ENCODE peak calls at places on chromosomes 4 and X, in five cellular contexts. One of them, this sample, is unnamed.

GRCh38 chr4:19158451-19158850 is 1093.3 kb upstream of the SLIT2 start:
- DNase-seq in suprapubic skin: no peak
- DNase-seq in A549: no peak
- DNase-seq in HT-29: no peak
- DNase-seq in C1 segment of cervical spinal cord: no peak
- DNase-seq in this sample: no peak

GRCh38 chr4:3816256-3816825 is 50.2 kb downstream of the ADRA2C start:
- DNase-seq in suprapubic skin: no peak
- DNase-seq in A549: no peak
- DNase-seq in HT-29: no peak
- DNase-seq in C1 segment of cervical spinal cord: no peak
- DNase-seq in this sample: no peak

GRCh38 chr4:123976285-123976684 is 579.7 kb downstream of the SPRY1 start:
- DNase-seq in suprapubic skin: no peak
- DNase-seq in A549: no peak
- DNase-seq in HT-29: no peak
- DNase-seq in C1 segment of cervical spinal cord: no peak
- DNase-seq in this sample: no peak

GRCh38 chrX:1537031-1537715 is at the start of gene P2RY8:
- DNase-seq in suprapubic skin: peak
- DNase-seq in A549: peak
- DNase-seq in HT-29: peak
- DNase-seq in C1 segment of cervical spinal cord: no peak
- DNase-seq in this sample: no peak

GRCh38 chr4:126445596-126445995 is 1130.8 kb downstream of the FAT4 start:
- DNase-seq in suprapubic skin: no peak
- DNase-seq in A549: no peak
- DNase-seq in HT-29: no peak
- DNase-seq in C1 segment of cervical spinal cord: no peak
- DNase-seq in this sample: no peak

GRCh38 chrX:34559325-34559724 is 97.8 kb downstream of the TMEM47 start:
- DNase-seq in suprapubic skin: no peak
- DNase-seq in A549: peak
- DNase-seq in HT-29: no peak
- DNase-seq in C1 segment of cervical spinal cord: no peak
- DNase-seq in this sample: no peak

GRCh38 chr4:19178835-19179234 is 1072.9 kb upstream of the SLIT2 start:
- DNase-seq in suprapubic skin: no peak
- DNase-seq in A549: no peak
- DNase-seq in HT-29: no peak
- DNase-seq in C1 segment of cervical spinal cord: no peak
- DNase-seq in this sample: no peak

GRCh38 chr4:81504685-81505598 is 33.2 kb upstream of the RASGEF1B start:
- DNase-seq in suprapubic skin: peak
- DNase-seq in A549: no peak
- DNase-seq in HT-29: no peak
- DNase-seq in C1 segment of cervical spinal cord: no peak
- DNase-seq in this sample: no peak

GRCh38 chr4:56656346-56656643 is 24.8 kb downstream of the HOPX start:
- DNase-seq in suprapubic skin: no peak
- DNase-seq in A549: no peak
- DNase-seq in HT-29: no peak
- DNase-seq in C1 segment of cervical spinal cord: no peak
- DNase-seq in this sample: peak

GRCh38 chrX:39445336-39445735 is 644.1 kb downstream of the MID1IP1 start:
- DNase-seq in suprapubic skin: no peak
- DNase-seq in A549: peak
- DNase-seq in HT-29: peak
- DNase-seq in C1 segment of cervical spinal cord: no peak
- DNase-seq in this sample: no peak

GRCh38 chr4:65698631-65699030 is 28.3 kb upstream of the EPHA5 start:
- DNase-seq in suprapubic skin: no peak
- DNase-seq in A549: no peak
- DNase-seq in HT-29: no peak
- DNase-seq in C1 segment of cervical spinal cord: no peak
- DNase-seq in this sample: no peak

GRCh38 chrX:39827959-39828358 is 269.8 kb downstream of the BCOR start:
- DNase-seq in suprapubic skin: no peak
- DNase-seq in A549: no peak
- DNase-seq in HT-29: no peak
- DNase-seq in C1 segment of cervical spinal cord: no peak
- DNase-seq in this sample: no peak

GRCh38 chrX:97529801-97530200 is 646.1 kb downstream of the RPA4 start:
- DNase-seq in suprapubic skin: no peak
- DNase-seq in A549: no peak
- DNase-seq in HT-29: no peak
- DNase-seq in C1 segment of cervical spinal cord: no peak
- DNase-seq in this sample: no peak

GRCh38 chrX:43005561-43005960 is 227.6 kb upstream of the PPP1R2C start:
- DNase-seq in suprapubic skin: no peak
- DNase-seq in A549: no peak
- DNase-seq in HT-29: no peak
- DNase-seq in C1 segment of cervical spinal cord: no peak
- DNase-seq in this sample: no peak

GRCh38 chr4:71595576-71596108 is 188.2 kb downstream of the GC start:
- DNase-seq in suprapubic skin: no peak
- DNase-seq in A549: no peak
- DNase-seq in HT-29: no peak
- DNase-seq in C1 segment of cervical spinal cord: no peak
- DNase-seq in this sample: no peak

GRCh38 chrX:24482823-24483410 is 17.8 kb downstream of the PDK3 start:
- DNase-seq in suprapubic skin: no peak
- DNase-seq in A549: no peak
- DNase-seq in HT-29: no peak
- DNase-seq in C1 segment of cervical spinal cord: no peak
- DNase-seq in this sample: no peak

GRCh38 chrX:68286076-68286475 is 147.2 kb downstream of the OPHN1 start:
- DNase-seq in suprapubic skin: no peak
- DNase-seq in A549: no peak
- DNase-seq in HT-29: no peak
- DNase-seq in C1 segment of cervical spinal cord: no peak
- DNase-seq in this sample: no peak

GRCh38 chr4:57254727-57255126 is 144.5 kb upstream of the IGFBP7 start:
- DNase-seq in suprapubic skin: no peak
- DNase-seq in A549: no peak
- DNase-seq in HT-29: no peak
- DNase-seq in C1 segment of cervical spinal cord: no peak
- DNase-seq in this sample: no peak

GRCh38 chr4:115323106-115323684 is 209.8 kb upstream of the NDST4 start:
- DNase-seq in suprapubic skin: no peak
- DNase-seq in A549: no peak
- DNase-seq in HT-29: no peak
- DNase-seq in C1 segment of cervical spinal cord: no peak
- DNase-seq in this sample: no peak

GRCh38 chr4:73599182-73599581 is 21.1 kb downstream of the RASSF6 start:
- DNase-seq in suprapubic skin: no peak
- DNase-seq in A549: peak
- DNase-seq in HT-29: peak
- DNase-seq in C1 segment of cervical spinal cord: no peak
- DNase-seq in this sample: no peak

GRCh38 chr4:15893967-15894366 is 44.6 kb downstream of the FGFBP1 start:
- DNase-seq in suprapubic skin: no peak
- DNase-seq in A549: peak
- DNase-seq in HT-29: peak
- DNase-seq in C1 segment of cervical spinal cord: no peak
- DNase-seq in this sample: no peak

GRCh38 chr4:82493721-82494425 is 63.5 kb downstream of the ENOPH1 start:
- DNase-seq in suprapubic skin: no peak
- DNase-seq in A549: no peak
- DNase-seq in HT-29: no peak
- DNase-seq in C1 segment of cervical spinal cord: no peak
- DNase-seq in this sample: no peak

GRCh38 chr4:85544751-85545150 is 69.8 kb downstream of the ARHGAP24 start:
- DNase-seq in suprapubic skin: no peak
- DNase-seq in A549: no peak
- DNase-seq in HT-29: no peak
- DNase-seq in C1 segment of cervical spinal cord: no peak
- DNase-seq in this sample: no peak

GRCh38 chr4:114264877-114265291 is 285.4 kb upstream of the ARSJ start:
- DNase-seq in suprapubic skin: no peak
- DNase-seq in A549: no peak
- DNase-seq in HT-29: peak
- DNase-seq in C1 segment of cervical spinal cord: no peak
- DNase-seq in this sample: no peak

GRCh38 chrX:153853180-153853901 is 23.0 kb upstream of the PDZD4 start:
- DNase-seq in suprapubic skin: no peak
- DNase-seq in A549: no peak
- DNase-seq in HT-29: no peak
- DNase-seq in C1 segment of cervical spinal cord: no peak
- DNase-seq in this sample: no peak

GRCh38 chr4:46329118-46329976 is 60.6 kb downstream of the GABRA2 start:
- DNase-seq in suprapubic skin: no peak
- DNase-seq in A549: peak
- DNase-seq in HT-29: peak
- DNase-seq in C1 segment of cervical spinal cord: no peak
- DNase-seq in this sample: peak

GRCh38 chr4:97670703-97671269 is 472.5 kb downstream of the STPG2 start:
- DNase-seq in suprapubic skin: no peak
- DNase-seq in A549: no peak
- DNase-seq in HT-29: no peak
- DNase-seq in C1 segment of cervical spinal cord: no peak
- DNase-seq in this sample: no peak

GRCh38 chr4:113327513-113327912 is 278.1 kb downstream of the ANK2 start:
- DNase-seq in suprapubic skin: no peak
- DNase-seq in A549: no peak
- DNase-seq in HT-29: no peak
- DNase-seq in C1 segment of cervical spinal cord: no peak
- DNase-seq in this sample: no peak